ENCODE peak calls at places on chromosomes 4 and X, in eight cellular contexts. H is esophagus squamous epithelium, B is breast epithelium, O is endothelial cell of umbilical vein, E is A549, M is left lung, Y is transverse colon, R is IMR-90. S is an unnamed sample. For H3K9me3, the result is how much of the 10 kb centered on the place peaks cover.

GRCh38 chrX:295136-295535 is 14.0 kb downstream of the PLCXD1 start:
- DNase-seq in H (no peak), B (peak), O (no peak), E (no peak), M (peak), Y (no peak), R (no peak), S (no peak)

GRCh38 chrX:10071451-10072163 is 85.2 kb upstream of the CLCN4 start:
- DNase-seq in H (no peak), B (no peak), O (peak), E (no peak), M (no peak), Y (no peak), R (no peak), S (no peak)

GRCh38 chr4:70583952-70584834 is 7.9 kb upstream of the AMBN start:
- DNase-seq in H (no peak), B (no peak), O (no peak), E (peak), M (no peak), Y (no peak), R (no peak), S (no peak)

GRCh38 chr4:122458625-122459024 is 2.1 kb upstream of the IL2 start:
- DNase-seq in H (no peak), B (no peak), O (peak), E (no peak), M (no peak), Y (no peak), R (peak), S (peak)

GRCh38 chr4:75723117-75723801 is 1.1 kb upstream of the USO1 start:
- DNase-seq in H (no peak), B (no peak), O (peak), E (no peak), M (no peak), Y (no peak), R (peak), S (no peak)

GRCh38 chrX:154748712-154749339 is 2.1 kb downstream of the GAB3 start:
- DNase-seq in H (no peak), B (no peak), O (peak), E (peak), M (no peak), Y (no peak), R (peak), S (peak)

GRCh38 chrX:112779139-112779538 is 61.5 kb downstream of the AMOT start:
- DNase-seq in H (no peak), B (no peak), O (no peak), E (no peak), M (no peak), Y (no peak), R (no peak), S (no peak)

GRCh38 chr4:6023766-6024165 is 5.5 kb upstream of the C4orf50 start:
- DNase-seq in H (no peak), B (no peak), O (no peak), E (no peak), M (no peak), Y (no peak), R (no peak), S (no peak)

GRCh38 chrX:40086569-40087335 is 11.0 kb downstream of the BCOR start:
- DNase-seq in H (no peak), B (no peak), O (no peak), E (no peak), M (no peak), Y (no peak), R (peak), S (peak)

GRCh38 chr4:91914176-91914804 is 389.5 kb upstream of the GRID2 start:
- DNase-seq in H (no peak), B (no peak), O (no peak), E (no peak), M (no peak), Y (no peak), R (no peak), S (no peak)

GRCh38 chrX:14027511-14028019 is 2.1 kb downstream of the GEMIN8 start:
- DNase-seq in H (no peak), B (no peak), O (peak), E (peak), M (no peak), Y (no peak), R (peak), S (no peak)

GRCh38 chr4:157372154-157372553 is 151.6 kb downstream of the GRIA2 start:
- DNase-seq in H (no peak), B (no peak), O (no peak), E (no peak), M (no peak), Y (no peak), R (no peak), S (no peak)

GRCh38 chr4:80184791-80185756 is 12.2 kb upstream of the PRDM8 start:
- DNase-seq in H (no peak), B (no peak), O (no peak), E (no peak), M (peak), Y (peak), R (no peak), S (peak)

GRCh38 chr4:148874331-148874730 is 432.1 kb upstream of the NR3C2 start:
- DNase-seq in H (no peak), B (no peak), O (no peak), E (no peak), M (no peak), Y (peak), R (no peak), S (peak)

GRCh38 chrX:116240446-116240845 is 69.9 kb downstream of the AGTR2 start:
- DNase-seq in H (no peak), B (no peak), O (no peak), E (peak), M (no peak), Y (no peak), R (no peak), S (no peak)

GRCh38 chr4:24730256-24731001 is 64.9 kb upstream of the SOD3 start:
- DNase-seq in H (no peak), B (no peak), O (no peak), E (no peak), M (peak), Y (peak), R (peak), S (no peak)

GRCh38 chrX:77962068-77962902 is 7.2 kb downstream of the PGAM4 start:
- DNase-seq in H (no peak), B (no peak), O (peak), E (no peak), M (no peak), Y (no peak), R (peak), S (no peak)

GRCh38 chrX:154541896-154542722 is 4.5 kb downstream of the G6PD start:
- DNase-seq in H (no peak), B (peak), O (peak), E (peak), M (peak), Y (peak), R (peak), S (no peak)

GRCh38 chrX:129534816-129535578 is 5.1 kb upstream of the OCRL start:
- DNase-seq in H (no peak), B (no peak), O (no peak), E (no peak), M (no peak), Y (no peak), R (peak), S (no peak)

GRCh38 chr4:47668810-47669408 is 169.0 kb downstream of the CORIN start:
- DNase-seq in H (no peak), B (no peak), O (peak), E (peak), M (no peak), Y (no peak), R (peak), S (no peak)

GRCh38 chrX:71315917-71316316 is 14.4 kb downstream of the ITGB1BP2 start:
- DNase-seq in H (no peak), B (no peak), O (no peak), E (no peak), M (no peak), Y (no peak), R (peak), S (no peak)

GRCh38 chr4:113563691-113564378 is 197.7 kb downstream of the CAMK2D start:
- DNase-seq in H (no peak), B (no peak), O (no peak), E (no peak), M (no peak), Y (no peak), R (no peak), S (no peak)

GRCh38 chr4:145843148-145843547 is 95.5 kb downstream of the ZNF827 start:
- DNase-seq in H (no peak), B (no peak), O (peak), E (no peak), M (no peak), Y (no peak), R (peak), S (no peak)

GRCh38 chr4:94253036-94253435 is 45.4 kb downstream of the SMARCAD1 start:
- DNase-seq in H (no peak), B (no peak), O (no peak), E (peak), M (no peak), Y (no peak), R (peak), S (no peak)

GRCh38 chrX:25851141-25851540 is 287.0 kb upstream of the MAGEB18 start:
- DNase-seq in H (no peak), B (no peak), O (no peak), E (no peak), M (no peak), Y (no peak), R (no peak), S (no peak)

GRCh38 chrX:40300286-40300890 is 202.6 kb upstream of the BCOR start:
- DNase-seq in H (no peak), B (no peak), O (no peak), E (no peak), M (no peak), Y (no peak), R (no peak), S (no peak)

GRCh38 chrX:87525771-87526229 is 8.2 kb downstream of the KLHL4 start:
- DNase-seq in H (no peak), B (no peak), O (peak), E (peak), M (no peak), Y (no peak), R (peak), S (no peak)

GRCh38 chr4:84481077-84481878 is 17.8 kb downstream of the NKX6-1 start:
- DNase-seq in H (no peak), B (no peak), O (no peak), E (no peak), M (no peak), Y (no peak), R (no peak), S (peak)

GRCh38 chr4:77990904-77991358 is 66.2 kb upstream of the FRAS1 start:
- DNase-seq in H (no peak), B (no peak), O (no peak), E (no peak), M (no peak), Y (no peak), R (no peak), S (no peak)

GRCh38 chrX:100980608-100981497 is 11.3 kb downstream of the ARL13A start:
- DNase-seq in H (no peak), B (peak), O (peak), E (peak), M (peak), Y (no peak), R (peak), S (no peak)

GRCh38 chrX:115345654-115346014 is 56.1 kb downstream of the LUZP4 start:
- DNase-seq in H (no peak), B (no peak), O (no peak), E (no peak), M (no peak), Y (no peak), R (no peak), S (no peak)

GRCh38 chrX:2657532-2657931 is 33.6 kb upstream of the CD99 start:
- DNase-seq in H (no peak), B (no peak), O (no peak), E (no peak), M (no peak), Y (no peak), R (no peak), S (no peak)

GRCh38 chrX:147953976-147954375 is 27.2 kb upstream of the FMR1NB start:
- DNase-seq in H (no peak), B (no peak), O (no peak), E (no peak), M (no peak), Y (no peak), R (no peak), S (no peak)

GRCh38 chrX:103531002-103531401 is 11.7 kb upstream of the RAB40A start:
- DNase-seq in H (no peak), B (no peak), O (no peak), E (no peak), M (no peak), Y (no peak), R (peak), S (no peak)

GRCh38 chr4:100366213-100366612 is 151.6 kb downstream of the EMCN start:
- DNase-seq in H (no peak), B (no peak), O (no peak), E (no peak), M (no peak), Y (no peak), R (peak), S (peak)

GRCh38 chr4:97493815-97494518 is 649.3 kb downstream of the STPG2 start:
- DNase-seq in H (no peak), B (no peak), O (no peak), E (no peak), M (no peak), Y (no peak), R (no peak), S (no peak)

GRCh38 chr4:97496298-97496873 is 646.9 kb downstream of the STPG2 start:
- DNase-seq in H (no peak), B (no peak), O (peak), E (peak), M (no peak), Y (no peak), R (no peak), S (no peak)

GRCh38 chr4:97491856-97492255 is 651.4 kb downstream of the STPG2 start:
- DNase-seq in H (no peak), B (no peak), O (no peak), E (no peak), M (no peak), Y (no peak), R (no peak), S (no peak)
- H3K9me3 ChIP-seq in H (under half), B (under half), O (under half), E (under half), M (under half), Y (under half), R (under half), S (under half)

GRCh38 chrX:39063702-39064101 is 262.4 kb downstream of the MID1IP1 start:
- DNase-seq in H (no peak), B (no peak), O (no peak), E (no peak), M (no peak), Y (no peak), R (no peak), S (no peak)

GRCh38 chrX:39063037-39063436 is 261.8 kb downstream of the MID1IP1 start:
- DNase-seq in H (no peak), B (no peak), O (no peak), E (peak), M (no peak), Y (peak), R (no peak), S (no peak)

GRCh38 chrX:39070009-39070408 is 268.8 kb downstream of the MID1IP1 start:
- DNase-seq in H (no peak), B (no peak), O (no peak), E (no peak), M (peak), Y (no peak), R (no peak), S (no peak)

GRCh38 chrX:39067866-39068265 is 266.6 kb downstream of the MID1IP1 start:
- DNase-seq in H (no peak), B (no peak), O (no peak), E (no peak), M (no peak), Y (no peak), R (no peak), S (no peak)

DNA sequence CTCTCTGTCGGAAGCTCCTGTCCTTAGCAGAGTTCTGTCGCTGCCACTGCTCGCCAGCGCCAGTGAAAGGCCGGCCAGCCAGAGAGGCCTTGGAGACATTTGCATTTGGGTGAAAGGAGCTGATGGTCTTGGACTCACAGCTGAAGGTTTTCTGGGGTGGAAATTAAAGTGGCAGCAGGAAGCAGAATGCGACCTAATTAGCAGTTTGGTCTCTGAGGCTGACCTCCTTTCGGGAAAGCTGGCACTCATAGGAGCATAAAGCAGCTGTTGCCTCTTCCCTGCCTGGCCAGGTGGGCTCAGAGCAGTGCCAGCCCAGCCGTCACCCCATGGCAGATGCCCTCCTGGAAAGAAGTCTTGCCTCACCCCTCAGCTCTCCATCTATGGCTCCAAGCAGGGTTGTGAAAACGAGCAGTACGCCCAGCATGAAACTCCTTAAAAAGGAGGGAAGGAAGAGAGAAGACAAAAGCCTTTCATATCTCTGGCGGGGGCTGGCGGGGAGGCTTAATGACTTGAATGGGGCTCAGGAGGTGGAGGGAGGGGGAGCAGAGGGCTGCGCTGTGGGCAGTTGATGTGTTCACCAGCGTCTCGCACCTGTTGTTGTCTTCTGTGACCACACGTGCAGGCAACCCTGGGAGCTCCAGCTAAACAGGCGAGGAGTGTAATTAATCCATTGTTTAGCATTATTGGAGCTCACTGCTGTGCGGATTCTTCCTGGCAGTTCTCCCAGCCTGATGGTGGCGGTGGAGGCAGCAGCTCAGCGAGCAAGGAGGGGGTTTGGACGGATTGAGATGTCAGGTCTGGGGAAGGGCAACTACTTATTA is 264.0 kb downstream of the MID1IP1 start:
- DNase-seq in H (no peak), B (no peak), O (no peak), E (no peak), M (no peak), Y (no peak), R (no peak), S (peak)
- H3K27ac ChIP-seq in H (no peak), B (no peak), O (no peak), E (no peak), M (no peak), Y (no peak), R (no peak), S (peak)

GRCh38 chr4:110475881-110476818 is at the start of gene ENPEP:
- DNase-seq in H (no peak), B (no peak), O (no peak), E (no peak), M (peak), Y (peak), R (peak), S (peak)

GRCh38 chr4:110480741-110481271 is 4.9 kb downstream of the ENPEP start:
- DNase-seq in H (no peak), B (no peak), O (no peak), E (no peak), M (no peak), Y (no peak), R (no peak), S (no peak)

GRCh38 chr4:110472583-110473329 is 3.2 kb upstream of the ENPEP start:
- DNase-seq in H (no peak), B (no peak), O (no peak), E (no peak), M (no peak), Y (no peak), R (no peak), S (peak)

GRCh38 chr4:110480031-110480549 is 4.1 kb downstream of the ENPEP start:
- DNase-seq in H (no peak), B (no peak), O (no peak), E (no peak), M (no peak), Y (no peak), R (peak), S (no peak)

GRCh38 chr4:110477836-110478235 is 1.9 kb downstream of the ENPEP start:
- DNase-seq in H (no peak), B (no peak), O (no peak), E (no peak), M (no peak), Y (no peak), R (no peak), S (no peak)
- H3K4me3 ChIP-seq in H (no peak), B (no peak), O (no peak), E (no peak), M (no peak), Y (no peak), R (no peak), S (peak)

GRCh38 chr4:7571001-7571400 is 136.3 kb upstream of the PSAPL1 start:
- DNase-seq in H (no peak), B (no peak), O (no peak), E (no peak), M (no peak), Y (no peak), R (no peak), S (no peak)
- H3K9me3 ChIP-seq in H (under half), B (under half), O (under half), E (under half), M (under half), Y (under half), R (under half), S (under half)